ENCODE peak calls at places on chromosomes 4 and X, in nine cellular contexts. W is astrocyte of the spinal cord, K is transverse colon, Y is BJ, F is GM10248, C is left ventricle myocardium inferior, I is GM13977, D is fibroblast of mammary gland, N is endothelial cell. S is an unnamed sample.

GRCh38 chr4:30968926-30969325 is 248.8 kb downstream of the PCDH7 start:
- DNase-seq in W (no peak), K (no peak), Y (no peak), F (no peak), C (no peak), I (no peak), D (no peak), N (no peak), S (no peak)

GRCh38 chr4:23903859-23904438 is 14.1 kb upstream of the PPARGC1A start:
- DNase-seq in W (no peak), K (no peak), Y (no peak), F (no peak), C (no peak), I (no peak), D (peak; percentile 55), N (no peak), S (no peak)

GRCh38 chr4:815464-816146 is 10.3 kb downstream of the CPLX1 start:
- DNase-seq in W (no peak), K (peak; percentile 67), Y (no peak), F (no peak), C (no peak), I (no peak), D (no peak), N (no peak), S (no peak)

GRCh38 chrX:50988649-50989048 is 78.1 kb downstream of the BMP15 start:
- DNase-seq in W (peak; percentile 20), K (no peak), Y (no peak), F (peak; percentile 9), C (no peak), I (peak; percentile 20), D (peak; percentile 47), N (peak; percentile 25), S (peak; percentile 29)

GRCh38 chr4:177079327-177079726 is 230.3 kb upstream of the NEIL3 start:
- DNase-seq in W (no peak), K (no peak), Y (no peak), F (no peak), C (no peak), I (no peak), D (no peak), N (no peak), S (no peak)

GRCh38 chr4:54840992-54841768 is 183.4 kb downstream of the KIT start:
- DNase-seq in W (peak; percentile 12), K (peak; percentile 9), Y (no peak), F (no peak), C (no peak), I (no peak), D (peak; percentile 17), N (no peak), S (peak; percentile 20)

GRCh38 chr4:70678383-70678999 is 9.8 kb upstream of the UTP3 start:
- DNase-seq in W (no peak), K (no peak), Y (no peak), F (peak; percentile 31), C (no peak), I (peak; percentile 22), D (no peak), N (no peak), S (no peak)

GRCh38 chr4:6453688-6453990 is 18.8 kb downstream of the PPP2R2C start:
- DNase-seq in W (no peak), K (no peak), Y (no peak), F (no peak), C (no peak), I (no peak), D (no peak), N (no peak), S (no peak)

GRCh38 chrX:57178605-57179004 is 41.4 kb upstream of the SPIN2A start:
- DNase-seq in W (no peak), K (no peak), Y (no peak), F (no peak), C (no peak), I (no peak), D (no peak), N (no peak), S (no peak)

GRCh38 chr4:38856046-38856445 is 571 bp downstream of the TLR6 start:
- DNase-seq in W (no peak), K (no peak), Y (no peak), F (no peak), C (no peak), I (no peak), D (no peak), N (no peak), S (no peak)

GRCh38 chrX:40844476-40844875 is 109.1 kb upstream of the MED14 start:
- DNase-seq in W (peak; percentile 20), K (no peak), Y (no peak), F (no peak), C (no peak), I (no peak), D (no peak), N (no peak), S (no peak)

GRCh38 chr4:115972967-115973366 is 859.5 kb upstream of the NDST4 start:
- DNase-seq in W (no peak), K (no peak), Y (no peak), F (no peak), C (no peak), I (no peak), D (no peak), N (no peak), S (no peak)

GRCh38 chr4:1793496-1793840 is 375 bp downstream of the FGFR3 start:
- DNase-seq in W (no peak), K (peak; percentile 65), Y (no peak), F (no peak), C (peak; percentile 52), I (peak; percentile 80), D (no peak), N (peak; percentile 31), S (peak; percentile 22)

GRCh38 chrX:151997539-151997938 is 23.1 kb upstream of the GABRE start:
- DNase-seq in W (no peak), K (no peak), Y (no peak), F (no peak), C (no peak), I (no peak), D (no peak), N (no peak), S (no peak)

GRCh38 chr4:13059015-13059414 is 425.1 kb downstream of the RAB28 start:
- DNase-seq in W (no peak), K (no peak), Y (no peak), F (no peak), C (no peak), I (no peak), D (no peak), N (no peak), S (no peak)

GRCh38 chr4:26317766-26318165 is 3.0 kb upstream of the RBPJ start:
- DNase-seq in W (no peak), K (no peak), Y (no peak), F (no peak), C (no peak), I (no peak), D (no peak), N (no peak), S (no peak)

GRCh38 chrX:2489446-2490445 is 11.0 kb downstream of the DHRSX start:
- DNase-seq in W (no peak), K (no peak), Y (no peak), F (no peak), C (no peak), I (peak; percentile 30), D (no peak), N (no peak), S (no peak)
- TF ChIP-seq CTCF in W (no peak), K (no peak), Y (no peak), F (no peak), C (no peak), I (no peak), D (no peak), N (no peak), S (no peak)

GRCh38 chr4:138494931-138495330 is 252.8 kb upstream of the SLC7A11 start:
- DNase-seq in W (peak; percentile 4), K (no peak), Y (no peak), F (no peak), C (no peak), I (no peak), D (peak; percentile 10), N (peak; percentile 19), S (peak; percentile 71)
- TF ChIP-seq CTCF in W (peak; percentile 11), K (no peak), Y (peak; percentile 26), F (no peak), C (peak; percentile 42), I (peak; percentile 22), D (no peak), N (no peak), S (peak; percentile 23)

GRCh38 chrX:37876716-37877115 is 29.3 kb upstream of the DYNLT3 start:
- DNase-seq in W (no peak), K (no peak), Y (no peak), F (no peak), C (no peak), I (no peak), D (no peak), N (no peak), S (no peak)

GRCh38 chrX:37867509-37868153 is 20.3 kb upstream of the DYNLT3 start:
- DNase-seq in W (no peak), K (no peak), Y (no peak), F (no peak), C (no peak), I (no peak), D (no peak), N (no peak), S (no peak)

GRCh38 chrX:37871626-37872302 is 24.4 kb upstream of the DYNLT3 start:
- DNase-seq in W (peak; percentile 90), K (no peak), Y (peak; percentile 41), F (no peak), C (peak; percentile 11), I (no peak), D (peak; percentile 85), N (no peak), S (peak; percentile 38)

GRCh38 chrX:37872303-37872655 is 24.9 kb upstream of the DYNLT3 start:
- DNase-seq in W (no peak), K (no peak), Y (no peak), F (no peak), C (no peak), I (no peak), D (no peak), N (no peak), S (no peak)

DNA sequence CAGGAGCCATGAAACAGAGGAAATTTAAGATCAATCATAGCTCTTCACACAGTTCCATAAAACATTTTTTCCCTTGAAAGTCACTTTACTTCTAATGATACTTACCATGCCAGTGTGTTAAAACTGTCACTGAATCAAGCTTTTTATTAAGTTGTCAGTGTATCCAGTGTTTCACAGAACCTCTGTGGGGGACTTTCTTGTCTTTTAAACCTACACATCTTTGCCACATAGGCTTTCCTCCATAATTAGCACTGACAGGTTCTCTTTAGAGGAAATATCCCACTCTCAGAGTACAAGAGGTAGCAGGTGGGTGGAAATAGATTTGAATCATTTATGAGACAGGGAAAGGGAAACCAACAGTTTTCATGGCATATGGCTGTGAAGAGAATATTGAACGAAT is 25.8 kb upstream of the DYNLT3 start:
- DNase-seq in W (no peak), K (no peak), Y (no peak), F (no peak), C (no peak), I (no peak), D (no peak), N (no peak), S (no peak)
- TF ChIP-seq CTCF in W (no peak), K (no peak), Y (no peak), F (no peak), C (no peak), I (no peak), D (no peak), N (no peak), S (no peak)

DNA sequence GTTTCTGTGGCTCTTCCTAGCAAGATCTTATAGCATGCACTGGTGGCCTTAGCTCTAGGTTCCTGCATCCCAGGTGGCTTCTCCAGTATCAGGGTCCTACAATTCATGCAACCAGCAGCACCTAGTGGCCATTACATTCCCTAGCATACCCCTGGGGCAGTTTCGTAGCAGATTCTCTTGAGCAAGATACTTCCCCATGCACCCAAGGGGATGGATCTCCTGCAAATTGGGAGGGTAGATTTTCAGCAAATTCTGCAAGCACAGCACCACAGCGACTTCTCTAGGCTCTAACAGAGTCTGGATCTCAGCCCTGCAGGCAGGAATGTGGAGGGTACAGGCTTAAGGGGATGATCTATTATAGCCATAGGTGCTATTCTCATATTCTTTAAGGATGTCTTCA is 13.1 kb upstream of the SLC9B1 start:
- DNase-seq in W (peak; percentile 23), K (peak; percentile 14), Y (no peak), F (no peak), C (no peak), I (no peak), D (peak; percentile 31), N (peak; percentile 29), S (peak; percentile 42)
- TF ChIP-seq CTCF in W (peak; percentile 71), K (peak; percentile 24), Y (peak; percentile 58), F (peak; percentile 39), C (peak; percentile 39), I (peak; percentile 50), D (peak; percentile 54), N (peak; percentile 52), S (peak; percentile 53)

S was measured in Calu3.